ENCODE peak calls at places on chromosomes 3 and 15, in ten cellular contexts. N is type B pancreatic cell, A is gastrocnemius medialis, M is AG09309, K is mucosa of descending colon, U is cardiac muscle cell, R is fibroblast of mammary gland, I is MM.1S, D is HFFc6, L is neural crest cell. E is an unnamed sample.
A peak's percentile ranks its signal among the peaks of the same experiment; 100 is the strongest.

GRCh38 chr15:29516929-29517328 is 247.3 kb upstream of the NSMCE3 start:
- DNase-seq in N (no peak), A (no peak), M (no peak), K (no peak), U (peak; percentile 41), R (no peak), I (no peak), D (no peak), L (no peak), E (no peak)

GRCh38 chr3:45506751-45507391 is 87.7 kb upstream of the LIMD1 start:
- DNase-seq in N (no peak), A (no peak), M (no peak), K (no peak), U (no peak), R (no peak), I (no peak), D (no peak), L (no peak), E (no peak)

GRCh38 chr3:64276131-64276530 is 50.9 kb upstream of the PRICKLE2 start:
- DNase-seq in N (no peak), A (no peak), M (no peak), K (no peak), U (no peak), R (no peak), I (no peak), D (no peak), L (no peak), E (no peak)

GRCh38 chr3:98199020-98199419 is 32.5 kb downstream of the OR5H15 start:
- DNase-seq in N (no peak), A (no peak), M (no peak), K (no peak), U (no peak), R (no peak), I (no peak), D (no peak), L (no peak), E (no peak)

GRCh38 chr15:88042047-88042446 is 214.5 kb downstream of the NTRK3 start:
- DNase-seq in N (no peak), A (no peak), M (no peak), K (no peak), U (no peak), R (no peak), I (no peak), D (no peak), L (no peak), E (no peak)

GRCh38 chr15:65033659-65034269 is 4.3 kb upstream of the MTFMT start:
- DNase-seq in N (no peak), A (no peak), M (no peak), K (no peak), U (peak; percentile 60), R (peak; percentile 68), I (peak; percentile 61), D (peak; percentile 50), L (no peak), E (no peak)

GRCh38 chr3:105516972-105517371 is 150.3 kb downstream of the ALCAM start:
- DNase-seq in N (no peak), A (no peak), M (no peak), K (no peak), U (peak; percentile 55), R (no peak), I (no peak), D (no peak), L (no peak), E (peak; percentile 5)

GRCh38 chr3:127747751-127748521 is 74.4 kb downstream of the MGLL start:
- DNase-seq in N (no peak), A (peak; percentile 59), M (peak; percentile 78), K (peak; percentile 74), U (peak; percentile 74), R (peak; percentile 94), I (no peak), D (peak; percentile 97), L (no peak), E (no peak)

GRCh38 chr15:66840615-66841014 is 138.6 kb downstream of the SMAD6 start:
- DNase-seq in N (no peak), A (no peak), M (no peak), K (no peak), U (no peak), R (no peak), I (no peak), D (no peak), L (no peak), E (no peak)

GRCh38 chr3:149902498-149903139 is 68.1 kb downstream of the PFN2 start:
- DNase-seq in N (no peak), A (no peak), M (no peak), K (no peak), U (peak; percentile 12), R (peak; percentile 6), I (no peak), D (no peak), L (no peak), E (no peak)
- TF ChIP-seq CTCF in N (peak; percentile 61), A (peak; percentile 40), M (peak; percentile 14), K (no peak), U (peak; percentile 30), R (peak; percentile 24), I (peak; percentile 17), D (peak; percentile 73), L (peak; percentile 46), E (peak; percentile 12)

GRCh38 chr3:43638594-43639447 is 17.0 kb upstream of the ANO10 start:
- DNase-seq in N (no peak), A (no peak), M (no peak), K (no peak), U (no peak), R (no peak), I (peak; percentile 78), D (peak; percentile 13), L (no peak), E (no peak)
- TF ChIP-seq CTCF in N (peak; percentile 29), A (no peak), M (no peak), K (peak; percentile 33), U (peak; percentile 4), R (peak; percentile 17), I (peak; percentile 73), D (peak; percentile 46), L (no peak), E (no peak)

GRCh38 chr3:183538475-183538874 is 17.0 kb downstream of the KLHL6 start:
- DNase-seq in N (no peak), A (no peak), M (no peak), K (no peak), U (no peak), R (no peak), I (no peak), D (no peak), L (no peak), E (no peak)

GRCh38 chr3:183537295-183537730 is 18.2 kb downstream of the KLHL6 start:
- DNase-seq in N (no peak), A (peak; percentile 62), M (peak; percentile 87), K (no peak), U (peak; percentile 75), R (peak; percentile 56), I (no peak), D (peak; percentile 83), L (no peak), E (no peak)

GRCh38 chr3:183533410-183534132 is 21.9 kb downstream of the KLHL6 start:
- DNase-seq in N (no peak), A (no peak), M (no peak), K (no peak), U (no peak), R (no peak), I (peak; percentile 64), D (no peak), L (no peak), E (no peak)

GRCh38 chr3:183534249-183534648 is 21.3 kb downstream of the KLHL6 start:
- DNase-seq in N (no peak), A (no peak), M (no peak), K (no peak), U (no peak), R (peak; percentile 11), I (no peak), D (peak; percentile 59), L (no peak), E (no peak)

DNA sequence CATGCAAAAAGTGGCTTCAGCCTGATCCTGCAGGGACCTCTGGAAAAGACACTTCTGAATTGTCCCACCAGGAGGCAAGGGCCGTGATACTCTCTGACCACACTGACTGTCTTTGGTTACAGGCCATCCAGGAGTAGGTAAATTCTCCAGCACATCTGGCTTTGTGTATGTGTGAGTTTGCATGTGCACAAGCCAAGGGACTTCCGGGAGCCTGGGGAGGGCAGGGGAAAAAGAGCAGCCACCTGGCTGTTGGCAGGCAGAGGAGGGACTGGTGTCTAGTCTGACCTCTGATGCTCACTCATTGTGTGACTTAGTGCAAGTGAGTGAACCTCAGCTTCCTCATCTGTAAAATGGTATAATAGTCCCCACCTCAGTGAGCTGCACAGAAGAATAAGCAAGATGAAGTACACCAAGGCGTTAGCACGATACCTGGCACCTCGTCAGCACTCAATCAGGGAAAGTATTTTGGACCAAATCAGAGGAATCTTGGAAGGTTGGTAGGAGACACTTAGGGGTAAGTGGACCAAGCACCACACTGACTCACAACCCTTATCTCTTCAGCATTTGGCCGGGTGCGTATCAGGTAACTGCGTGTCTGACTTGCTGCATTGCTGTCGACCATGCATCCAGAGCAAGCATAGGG is 19.1 kb downstream of the KLHL6 start:
- DNase-seq in N (no peak), A (no peak), M (no peak), K (no peak), U (no peak), R (no peak), I (peak; percentile 97), D (no peak), L (no peak), E (no peak)
- TF ChIP-seq CTCF in N (no peak), A (no peak), M (no peak), K (no peak), U (no peak), R (no peak), I (peak; percentile 54), D (no peak), L (no peak), E (no peak)

GRCh38 chr3:145251311-145251710 is 909.7 kb downstream of the PLOD2 start:
- DNase-seq in N (no peak), A (no peak), M (no peak), K (no peak), U (no peak), R (no peak), I (no peak), D (no peak), L (no peak), E (no peak)

GRCh38 chr3:145248928-145249327 is 912.1 kb downstream of the PLOD2 start:
- DNase-seq in N (no peak), A (no peak), M (no peak), K (no peak), U (no peak), R (no peak), I (no peak), D (no peak), L (no peak), E (no peak)

GRCh38 chr3:145243875-145244274 is 917.1 kb downstream of the PLOD2 start:
- DNase-seq in N (no peak), A (no peak), M (peak; percentile 79), K (no peak), U (peak; percentile 93), R (peak; percentile 93), I (no peak), D (peak; percentile 1), L (no peak), E (no peak)

GRCh38 chr3:145244327-145244726 is 916.7 kb downstream of the PLOD2 start:
- DNase-seq in N (no peak), A (no peak), M (no peak), K (no peak), U (no peak), R (no peak), I (no peak), D (no peak), L (no peak), E (no peak)

DNA sequence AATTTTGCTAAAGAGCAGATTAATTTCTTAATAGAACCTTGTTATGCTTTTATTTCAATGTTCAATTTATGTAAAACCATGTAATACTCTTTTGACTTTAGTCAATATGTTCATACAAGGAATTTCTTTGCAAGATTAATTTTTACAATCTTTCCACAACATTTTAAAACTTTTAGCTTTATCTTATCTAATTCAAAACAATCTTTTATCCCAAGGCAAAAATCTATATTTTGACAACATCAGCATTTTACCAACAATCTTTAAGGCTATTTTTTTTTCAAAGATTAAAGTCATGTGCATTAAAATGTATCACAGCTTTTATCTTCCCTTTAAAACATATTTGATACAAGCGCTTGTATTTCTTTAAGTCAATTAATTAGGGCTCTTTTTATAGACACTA is 914.7 kb downstream of the PLOD2 start:
- DNase-seq in N (no peak), A (no peak), M (no peak), K (no peak), U (no peak), R (no peak), I (no peak), D (no peak), L (no peak), E (no peak)
- TF ChIP-seq CTCF in N (no peak), A (no peak), M (no peak), K (no peak), U (no peak), R (no peak), I (no peak), D (no peak), L (no peak), E (no peak)

E was measured in nephron progenitor cell.